ENCODE peak calls at places on chromosome 2, in ten cellular contexts. One of them, this sample, is unnamed.

GRCh38 chr2:136378712-136379595 is 261.0 kb upstream of the CXCR4 start:
- DNase-seq in GM12864: no peak
- DNase-seq in WTC11: peak
- DNase-seq in HTR-8/SVneo: peak
- DNase-seq in Ammon's horn: peak
- DNase-seq in mucosa of descending colon: peak
- DNase-seq in nephron progenitor cell: peak
- DNase-seq in activated CD8-positive, alpha-beta memory T cell treated with anti-CD3 and anti-CD28 coated beads, Interleukin-2, amount 50 U/mL, for 48 hours: peak
- DNase-seq in gastrocnemius medialis: no peak
- DNase-seq in HFFc6: peak
- DNase-seq in this sample: no peak

GRCh38 chr2:112750560-112750843 is 13.9 kb downstream of the CKAP2L start:
- DNase-seq in GM12864: no peak
- DNase-seq in WTC11: no peak
- DNase-seq in HTR-8/SVneo: no peak
- DNase-seq in Ammon's horn: no peak
- DNase-seq in mucosa of descending colon: no peak
- DNase-seq in nephron progenitor cell: no peak
- DNase-seq in activated CD8-positive, alpha-beta memory T cell treated with anti-CD3 and anti-CD28 coated beads, Interleukin-2, amount 50 U/mL, for 48 hours: no peak
- DNase-seq in gastrocnemius medialis: no peak
- DNase-seq in HFFc6: peak
- DNase-seq in this sample: no peak

GRCh38 chr2:42851186-42851585 is 58.8 kb upstream of the HAAO start:
- DNase-seq in GM12864: no peak
- DNase-seq in WTC11: no peak
- DNase-seq in HTR-8/SVneo: no peak
- DNase-seq in Ammon's horn: no peak
- DNase-seq in mucosa of descending colon: no peak
- DNase-seq in nephron progenitor cell: no peak
- DNase-seq in activated CD8-positive, alpha-beta memory T cell treated with anti-CD3 and anti-CD28 coated beads, Interleukin-2, amount 50 U/mL, for 48 hours: no peak
- DNase-seq in gastrocnemius medialis: no peak
- DNase-seq in HFFc6: no peak
- DNase-seq in this sample: no peak

GRCh38 chr2:68292108-68292710 is 27.5 kb downstream of the CNRIP1 start:
- DNase-seq in GM12864: peak
- DNase-seq in WTC11: no peak
- DNase-seq in HTR-8/SVneo: peak
- DNase-seq in Ammon's horn: no peak
- DNase-seq in mucosa of descending colon: peak
- DNase-seq in nephron progenitor cell: no peak
- DNase-seq in activated CD8-positive, alpha-beta memory T cell treated with anti-CD3 and anti-CD28 coated beads, Interleukin-2, amount 50 U/mL, for 48 hours: no peak
- DNase-seq in gastrocnemius medialis: no peak
- DNase-seq in HFFc6: peak
- DNase-seq in this sample: no peak

GRCh38 chr2:64601027-64601767 is 52.5 kb downstream of the SERTAD2 start:
- DNase-seq in GM12864: no peak
- DNase-seq in WTC11: no peak
- DNase-seq in HTR-8/SVneo: no peak
- DNase-seq in Ammon's horn: no peak
- DNase-seq in mucosa of descending colon: peak
- DNase-seq in nephron progenitor cell: no peak
- DNase-seq in activated CD8-positive, alpha-beta memory T cell treated with anti-CD3 and anti-CD28 coated beads, Interleukin-2, amount 50 U/mL, for 48 hours: no peak
- DNase-seq in gastrocnemius medialis: no peak
- DNase-seq in HFFc6: no peak
- DNase-seq in this sample: no peak

GRCh38 chr2:181172676-181173075 is 192.3 kb downstream of the UBE2E3 start:
- DNase-seq in GM12864: no peak
- DNase-seq in WTC11: no peak
- DNase-seq in HTR-8/SVneo: no peak
- DNase-seq in Ammon's horn: no peak
- DNase-seq in mucosa of descending colon: no peak
- DNase-seq in nephron progenitor cell: no peak
- DNase-seq in activated CD8-positive, alpha-beta memory T cell treated with anti-CD3 and anti-CD28 coated beads, Interleukin-2, amount 50 U/mL, for 48 hours: no peak
- DNase-seq in gastrocnemius medialis: no peak
- DNase-seq in HFFc6: no peak
- DNase-seq in this sample: no peak

GRCh38 chr2:113672297-113672696 is 45.2 kb downstream of the RABL2A start:
- DNase-seq in GM12864: no peak
- DNase-seq in WTC11: no peak
- DNase-seq in HTR-8/SVneo: no peak
- DNase-seq in Ammon's horn: no peak
- DNase-seq in mucosa of descending colon: no peak
- DNase-seq in nephron progenitor cell: no peak
- DNase-seq in activated CD8-positive, alpha-beta memory T cell treated with anti-CD3 and anti-CD28 coated beads, Interleukin-2, amount 50 U/mL, for 48 hours: no peak
- DNase-seq in gastrocnemius medialis: no peak
- DNase-seq in HFFc6: no peak
- DNase-seq in this sample: no peak

GRCh38 chr2:231321021-231321420 is 74.5 kb upstream of the B3GNT7 start:
- DNase-seq in GM12864: no peak
- DNase-seq in WTC11: no peak
- DNase-seq in HTR-8/SVneo: no peak
- DNase-seq in Ammon's horn: peak
- DNase-seq in mucosa of descending colon: no peak
- DNase-seq in nephron progenitor cell: no peak
- DNase-seq in activated CD8-positive, alpha-beta memory T cell treated with anti-CD3 and anti-CD28 coated beads, Interleukin-2, amount 50 U/mL, for 48 hours: no peak
- DNase-seq in gastrocnemius medialis: no peak
- DNase-seq in HFFc6: no peak
- DNase-seq in this sample: no peak

GRCh38 chr2:84844141-84844540 is 36.7 kb downstream of the TRABD2A start:
- DNase-seq in GM12864: no peak
- DNase-seq in WTC11: no peak
- DNase-seq in HTR-8/SVneo: no peak
- DNase-seq in Ammon's horn: no peak
- DNase-seq in mucosa of descending colon: no peak
- DNase-seq in nephron progenitor cell: no peak
- DNase-seq in activated CD8-positive, alpha-beta memory T cell treated with anti-CD3 and anti-CD28 coated beads, Interleukin-2, amount 50 U/mL, for 48 hours: peak
- DNase-seq in gastrocnemius medialis: no peak
- DNase-seq in HFFc6: no peak
- DNase-seq in this sample: no peak

GRCh38 chr2:11784310-11784709 is 37.9 kb downstream of the LPIN1 start:
- DNase-seq in GM12864: no peak
- DNase-seq in WTC11: no peak
- DNase-seq in HTR-8/SVneo: no peak
- DNase-seq in Ammon's horn: no peak
- DNase-seq in mucosa of descending colon: no peak
- DNase-seq in nephron progenitor cell: no peak
- DNase-seq in activated CD8-positive, alpha-beta memory T cell treated with anti-CD3 and anti-CD28 coated beads, Interleukin-2, amount 50 U/mL, for 48 hours: peak
- DNase-seq in gastrocnemius medialis: no peak
- DNase-seq in HFFc6: no peak
- DNase-seq in this sample: no peak

GRCh38 chr2:239722760-239723448 is 302.2 kb downstream of the NDUFA10 start:
- DNase-seq in GM12864: no peak
- DNase-seq in WTC11: no peak
- DNase-seq in HTR-8/SVneo: no peak
- DNase-seq in Ammon's horn: no peak
- DNase-seq in mucosa of descending colon: no peak
- DNase-seq in nephron progenitor cell: no peak
- DNase-seq in activated CD8-positive, alpha-beta memory T cell treated with anti-CD3 and anti-CD28 coated beads, Interleukin-2, amount 50 U/mL, for 48 hours: peak
- DNase-seq in gastrocnemius medialis: no peak
- DNase-seq in HFFc6: no peak
- DNase-seq in this sample: no peak

GRCh38 chr2:118459425-118459824 is 371.2 kb downstream of the INSIG2 start:
- DNase-seq in GM12864: no peak
- DNase-seq in WTC11: no peak
- DNase-seq in HTR-8/SVneo: no peak
- DNase-seq in Ammon's horn: no peak
- DNase-seq in mucosa of descending colon: no peak
- DNase-seq in nephron progenitor cell: no peak
- DNase-seq in activated CD8-positive, alpha-beta memory T cell treated with anti-CD3 and anti-CD28 coated beads, Interleukin-2, amount 50 U/mL, for 48 hours: no peak
- DNase-seq in gastrocnemius medialis: no peak
- DNase-seq in HFFc6: no peak
- DNase-seq in this sample: no peak

GRCh38 chr2:8189316-8189715 is 492.5 kb upstream of the ID2 start:
- DNase-seq in GM12864: no peak
- DNase-seq in WTC11: no peak
- DNase-seq in HTR-8/SVneo: no peak
- DNase-seq in Ammon's horn: no peak
- DNase-seq in mucosa of descending colon: no peak
- DNase-seq in nephron progenitor cell: no peak
- DNase-seq in activated CD8-positive, alpha-beta memory T cell treated with anti-CD3 and anti-CD28 coated beads, Interleukin-2, amount 50 U/mL, for 48 hours: no peak
- DNase-seq in gastrocnemius medialis: no peak
- DNase-seq in HFFc6: no peak
- DNase-seq in this sample: no peak

GRCh38 chr2:120955427-120955826 is 219.8 kb downstream of the GLI2 start:
- DNase-seq in GM12864: no peak
- DNase-seq in WTC11: no peak
- DNase-seq in HTR-8/SVneo: no peak
- DNase-seq in Ammon's horn: no peak
- DNase-seq in mucosa of descending colon: no peak
- DNase-seq in nephron progenitor cell: no peak
- DNase-seq in activated CD8-positive, alpha-beta memory T cell treated with anti-CD3 and anti-CD28 coated beads, Interleukin-2, amount 50 U/mL, for 48 hours: no peak
- DNase-seq in gastrocnemius medialis: no peak
- DNase-seq in HFFc6: no peak
- DNase-seq in this sample: no peak

GRCh38 chr2:240964854-240965295 is 33.5 kb upstream of the SNED1 start:
- DNase-seq in GM12864: no peak
- DNase-seq in WTC11: no peak
- DNase-seq in HTR-8/SVneo: no peak
- DNase-seq in Ammon's horn: no peak
- DNase-seq in mucosa of descending colon: no peak
- DNase-seq in nephron progenitor cell: no peak
- DNase-seq in activated CD8-positive, alpha-beta memory T cell treated with anti-CD3 and anti-CD28 coated beads, Interleukin-2, amount 50 U/mL, for 48 hours: no peak
- DNase-seq in gastrocnemius medialis: peak
- DNase-seq in HFFc6: no peak
- DNase-seq in this sample: no peak

This sample was measured in hypothalamus.